ENCODE peak calls at places on chromosome 1, in eight cellular contexts. K, I, B, U, T, G, P and A are unnamed samples.

GRCh38 chr1:107702946-107703571 is 261.9 kb downstream of the VAV3 start:
- DNase-seq in P (no peak), U (no peak), I (no peak), B (peak), T (no peak), G (no peak), K (no peak), A (no peak)

GRCh38 chr1:6776895-6777294 is 8.4 kb upstream of the CAMTA1 start:
- DNase-seq in G (no peak), I (no peak), U (no peak), B (no peak), T (no peak), P (no peak), K (no peak), A (no peak)

GRCh38 chr1:219189021-219189824 is 15.5 kb downstream of the LYPLAL1 start:
- DNase-seq in U (peak), T (peak), B (peak), G (no peak), K (no peak), P (no peak), I (peak), A (peak)

GRCh38 chr1:58782308-58783089 is 1.3 kb downstream of the JUN start:
- DNase-seq in T (no peak), P (peak), U (no peak), G (peak), K (peak), I (no peak), B (peak), A (peak)

GRCh38 chr1:91589438-91589837 is 88.8 kb downstream of the CDC7 start:
- DNase-seq in K (no peak), U (no peak), G (no peak), T (no peak), B (no peak), I (no peak), P (no peak), A (no peak)

GRCh38 chr1:46298387-46298786 is 5.0 kb downstream of the LRRC41 start:
- DNase-seq in T (no peak), B (no peak), I (no peak), U (no peak), P (no peak), K (no peak), G (no peak), A (no peak)

GRCh38 chr1:205237526-205238484 is 10.1 kb downstream of the TMCC2 start:
- DNase-seq in P (no peak), U (no peak), K (no peak), I (no peak), B (no peak), G (no peak), T (no peak), A (peak)

GRCh38 chr1:12172042-12172851 is 5.5 kb downstream of the TNFRSF1B start:
- DNase-seq in T (no peak), P (no peak), I (no peak), U (no peak), G (no peak), B (no peak), K (no peak), A (no peak)

GRCh38 chr1:172254521-172255222 is 165.8 kb upstream of the C1orf105 start:
- DNase-seq in P (no peak), U (no peak), I (peak), K (no peak), B (peak), G (no peak), T (peak), A (no peak)